ENCODE peak calls at places on chromosome 20, in four cellular contexts. L, Y, D and X are unnamed samples.

GRCh38 chr20:1819311-1820136 is 75.7 kb upstream of the SIRPA start:
- DNase-seq in L (no peak), D (no peak), Y (no peak), X (no peak)

GRCh38 chr20:23165307-23165750 is 79.2 kb upstream of the CD93 start:
- DNase-seq in Y (no peak), D (no peak), L (no peak), X (no peak)

GRCh38 chr20:59662161-59662560 is 57.8 kb downstream of the PHACTR3 start:
- DNase-seq in Y (no peak), L (no peak), D (no peak), X (no peak)

GRCh38 chr20:45467861-45468260 is 1.7 kb upstream of the WFDC2 start:
- DNase-seq in D (no peak), Y (no peak), L (no peak), X (no peak)

GRCh38 chr20:61128701-61129655 is 123.1 kb upstream of the CDH4 start:
- DNase-seq in D (no peak), L (no peak), Y (no peak), X (no peak)

GRCh38 chr20:57659131-57659788 is 39.0 kb upstream of the ZBP1 start:
- DNase-seq in Y (no peak), D (no peak), L (peak), X (peak)

GRCh38 chr20:38935285-38935684 is 9.1 kb downstream of the FAM83D start:
- DNase-seq in Y (no peak), L (no peak), D (peak), X (no peak)

GRCh38 chr20:11124849-11125505 is 451.2 kb upstream of the JAG1 start:
- DNase-seq in D (no peak), Y (no peak), L (no peak), X (no peak)

GRCh38 chr20:49323622-49324238 is 45.9 kb upstream of the ZNFX1 start:
- DNase-seq in Y (peak), D (peak), L (no peak), X (no peak)

GRCh38 chr20:31951530-31952453 is at the start of gene PDRG1:
- DNase-seq in L (peak), Y (peak), D (peak), X (peak)
- TF ChIP-seq POLR2A in L (peak), Y (peak), D (peak), X (peak)

DNA sequence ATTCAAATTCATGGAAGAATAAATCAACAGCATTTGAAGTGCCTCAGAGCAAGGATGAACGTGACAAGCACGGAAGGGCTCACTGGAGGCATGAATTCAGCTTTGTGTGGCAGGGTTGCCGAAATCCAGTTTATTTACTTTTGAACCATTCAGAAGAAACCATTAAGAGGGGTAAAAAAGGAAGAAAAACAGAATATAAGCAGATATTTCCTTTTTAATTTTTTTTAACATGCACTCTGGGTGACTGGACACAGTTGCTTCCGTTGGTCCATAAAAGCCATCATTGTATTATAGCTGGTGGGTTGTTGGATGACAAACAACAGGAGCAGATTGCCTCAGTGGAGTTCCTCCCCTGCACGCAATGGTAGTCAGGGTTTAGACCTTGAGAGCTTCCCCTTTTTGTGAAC is 17.3 kb upstream of the SNRPB2 start:
- DNase-seq in D (no peak), L (no peak), Y (no peak), X (no peak)
- TF ChIP-seq POLR2A in D (no peak), L (no peak), Y (no peak), X (no peak)

GRCh38 chr20:35654415-35654814 is 10.3 kb downstream of the CPNE1 start:
- DNase-seq in D (no peak), Y (no peak), L (no peak), X (no peak)
- TF ChIP-seq POLR2A in D (no peak), Y (no peak), L (no peak), X (no peak)

DNA sequence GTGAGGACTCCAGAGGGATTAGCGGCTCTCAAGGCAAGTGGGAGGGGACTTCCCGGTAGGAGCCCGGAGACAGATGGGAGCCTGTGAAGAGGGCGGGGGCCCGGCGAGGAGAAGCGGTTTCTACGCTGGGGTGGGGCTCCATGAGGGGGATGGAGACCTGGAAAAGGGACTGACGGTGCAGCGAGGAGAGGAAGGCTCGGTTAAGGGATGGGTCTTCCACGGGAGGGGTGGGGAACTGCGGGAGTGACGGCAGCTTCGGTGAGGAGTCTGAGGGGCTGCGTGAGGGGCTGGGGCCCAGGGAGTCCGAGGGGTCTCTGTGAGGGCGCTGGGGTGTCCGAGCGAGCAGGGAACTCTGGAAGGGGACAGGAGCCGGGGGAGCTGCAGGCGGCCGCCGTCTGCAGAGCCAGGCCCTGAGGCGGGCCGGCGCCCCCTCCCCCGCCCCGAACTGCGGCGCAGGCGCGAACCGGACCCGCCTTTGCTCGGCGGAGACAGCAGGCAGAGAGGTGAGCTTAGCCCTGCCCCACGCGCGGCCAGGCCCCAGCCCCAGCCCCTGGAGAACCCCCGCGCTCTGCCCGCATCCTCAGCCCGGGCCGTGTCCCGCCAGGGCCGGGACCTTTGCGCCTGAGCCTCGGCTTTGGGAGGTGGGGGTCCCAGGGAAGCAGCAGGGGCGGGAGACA is at the start of gene NRSN2:
- DNase-seq in L (peak), Y (peak), D (peak), X (peak)
- TF ChIP-seq POLR2A in L (peak), Y (no peak), D (peak), X (no peak)

GRCh38 chr20:19807901-19808300 is 49.8 kb downstream of the RIN2 start:
- DNase-seq in Y (peak), L (no peak), D (no peak), X (no peak)
- TF ChIP-seq POLR2A in Y (no peak), L (no peak), D (no peak), X (no peak)

DNA sequence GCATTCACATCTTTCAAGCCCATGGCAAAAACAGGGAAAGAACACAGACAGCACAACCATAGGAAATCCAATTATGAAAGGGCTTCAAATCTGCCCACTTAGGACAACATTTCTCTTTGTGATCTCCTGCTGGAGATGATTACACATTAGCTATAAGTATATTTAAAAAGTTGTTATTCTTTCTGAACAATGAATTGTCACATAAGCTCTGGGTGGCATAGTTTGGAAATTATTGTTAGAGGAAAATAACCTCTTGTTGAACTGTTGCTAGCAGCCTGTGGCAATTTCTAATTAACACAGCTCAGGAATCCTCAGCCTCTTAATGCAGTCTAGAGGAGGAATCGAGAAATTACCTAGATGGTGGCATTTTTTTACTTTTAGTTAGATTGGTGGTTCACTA is 54.9 kb downstream of the BCAS1 start:
- DNase-seq in Y (no peak), D (no peak), L (no peak), X (no peak)
- TF ChIP-seq POLR2A in Y (no peak), D (no peak), L (no peak), X (no peak)

DNA sequence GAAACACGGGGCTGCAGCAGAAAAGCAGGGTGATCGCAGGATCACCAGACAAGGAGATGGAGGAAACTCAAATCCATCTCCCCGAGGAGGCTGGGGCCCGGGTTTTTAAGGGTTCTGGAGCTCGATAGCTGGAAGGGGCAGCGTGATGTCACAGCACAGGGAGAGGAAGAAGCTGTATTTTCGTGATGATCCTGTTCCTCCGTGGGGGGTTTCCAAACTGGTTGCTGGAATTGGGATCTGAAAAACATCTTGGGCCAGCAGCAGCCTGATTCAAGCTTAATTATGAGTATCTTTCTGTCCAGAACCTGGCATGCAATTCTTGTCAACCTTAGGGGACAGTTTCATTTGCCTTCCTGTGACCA is 4.1 kb downstream of the CST7 start:
- DNase-seq in D (no peak), Y (no peak), L (no peak), X (no peak)
- TF ChIP-seq POLR2A in D (no peak), Y (no peak), L (no peak), X (no peak)

GRCh38 chr20:63283397-63284082 is 9.4 kb upstream of the COL20A1 start:
- DNase-seq in L (no peak), Y (no peak), D (no peak), X (no peak)
- TF ChIP-seq POLR2A in L (peak), Y (no peak), D (no peak), X (no peak)

GRCh38 chr20:18496042-18496441 is 983 bp downstream of the RBBP9 start:
- DNase-seq in D (no peak), L (no peak), Y (no peak), X (no peak)

GRCh38 chr20:18497603-18498002 is 578 bp upstream of the RBBP9 start:
- DNase-seq in D (no peak), Y (no peak), L (no peak), X (no peak)

GRCh38 chr20:18496740-18497592 is at the start of gene RBBP9:
- DNase-seq in L (peak), Y (peak), D (peak), X (peak)
- TF ChIP-seq POLR2A in L (peak), Y (no peak), D (peak), X (peak)